ENCODE peak calls at places on chromosomes 13 and 19, in five cellular contexts. One of them, this sample, is unnamed.

GRCh38 chr19:15615526-15615925 is 508 bp downstream of the CYP4F8 start:
- DNase-seq in cardiac fibroblast: no peak
- DNase-seq in GM13976: no peak
- DNase-seq in choroid plexus epithelial cell: no peak
- DNase-seq in HFF-Myc: no peak
- DNase-seq in this sample: no peak

GRCh38 chr13:113383089-113383488 is 19.2 kb upstream of the GRTP1 start:
- DNase-seq in choroid plexus epithelial cell: no peak
- DNase-seq in HFF-Myc: no peak
- DNase-seq in cardiac fibroblast: no peak
- DNase-seq in GM13976: no peak
- DNase-seq in this sample: no peak

GRCh38 chr19:46608581-46609345 is 7.6 kb downstream of the CALM3 start:
- DNase-seq in cardiac fibroblast: no peak
- DNase-seq in choroid plexus epithelial cell: no peak
- DNase-seq in GM13976: peak
- DNase-seq in HFF-Myc: no peak
- DNase-seq in this sample: peak

GRCh38 chr19:41276231-41276630 is 12.1 kb downstream of the HNRNPUL1 start:
- DNase-seq in choroid plexus epithelial cell: peak
- DNase-seq in HFF-Myc: no peak
- DNase-seq in cardiac fibroblast: peak
- DNase-seq in GM13976: no peak
- DNase-seq in this sample: no peak

GRCh38 chr13:73107459-73107858 is 48.7 kb downstream of the KLF5 start:
- DNase-seq in choroid plexus epithelial cell: no peak
- DNase-seq in HFF-Myc: no peak
- DNase-seq in cardiac fibroblast: no peak
- DNase-seq in GM13976: no peak
- DNase-seq in this sample: no peak

GRCh38 chr13:51148223-51148951 is 37.3 kb upstream of the C13orf42 start:
- DNase-seq in HFF-Myc: no peak
- DNase-seq in GM13976: no peak
- DNase-seq in cardiac fibroblast: peak
- DNase-seq in choroid plexus epithelial cell: no peak
- DNase-seq in this sample: no peak

GRCh38 chr13:50400930-50401553 is 385.8 kb downstream of the KCNRG start:
- DNase-seq in choroid plexus epithelial cell: peak
- DNase-seq in cardiac fibroblast: peak
- DNase-seq in HFF-Myc: peak
- DNase-seq in GM13976: no peak
- DNase-seq in this sample: no peak

GRCh38 chr13:109989686-109990085 is 203.3 kb upstream of the IRS2 start:
- DNase-seq in choroid plexus epithelial cell: peak
- DNase-seq in GM13976: no peak
- DNase-seq in HFF-Myc: no peak
- DNase-seq in cardiac fibroblast: peak
- DNase-seq in this sample: no peak

GRCh38 chr19:19493841-19494546 is 21.4 kb downstream of the TSSK6 start:
- DNase-seq in choroid plexus epithelial cell: no peak
- DNase-seq in HFF-Myc: no peak
- DNase-seq in GM13976: no peak
- DNase-seq in cardiac fibroblast: no peak
- DNase-seq in this sample: no peak

GRCh38 chr13:98372886-98373285 is 195.8 kb upstream of the RNF113B start:
- DNase-seq in HFF-Myc: peak
- DNase-seq in cardiac fibroblast: peak
- DNase-seq in GM13976: no peak
- DNase-seq in choroid plexus epithelial cell: peak
- DNase-seq in this sample: no peak

GRCh38 chr19:58568731-58569130 is 4.4 kb downstream of the MZF1 start:
- DNase-seq in choroid plexus epithelial cell: no peak
- DNase-seq in HFF-Myc: no peak
- DNase-seq in GM13976: no peak
- DNase-seq in cardiac fibroblast: no peak
- DNase-seq in this sample: no peak

GRCh38 chr19:56837892-56838679 is 2.4 kb downstream of the PEG3 start:
- DNase-seq in HFF-Myc: no peak
- DNase-seq in choroid plexus epithelial cell: peak
- DNase-seq in GM13976: peak
- DNase-seq in cardiac fibroblast: peak
- DNase-seq in this sample: peak
- TF ChIP-seq CTCF in HFF-Myc: no peak
- TF ChIP-seq CTCF in choroid plexus epithelial cell: peak
- TF ChIP-seq CTCF in GM13976: no peak
- TF ChIP-seq CTCF in cardiac fibroblast: no peak
- TF ChIP-seq CTCF in this sample: no peak

GRCh38 chr13:91162180-91162579 is 185.3 kb upstream of the MIR17HG start:
- DNase-seq in HFF-Myc: no peak
- DNase-seq in choroid plexus epithelial cell: no peak
- DNase-seq in cardiac fibroblast: no peak
- DNase-seq in GM13976: no peak
- DNase-seq in this sample: no peak
- TF ChIP-seq CTCF in HFF-Myc: no peak
- TF ChIP-seq CTCF in choroid plexus epithelial cell: no peak
- TF ChIP-seq CTCF in cardiac fibroblast: no peak
- TF ChIP-seq CTCF in GM13976: no peak
- TF ChIP-seq CTCF in this sample: no peak

DNA sequence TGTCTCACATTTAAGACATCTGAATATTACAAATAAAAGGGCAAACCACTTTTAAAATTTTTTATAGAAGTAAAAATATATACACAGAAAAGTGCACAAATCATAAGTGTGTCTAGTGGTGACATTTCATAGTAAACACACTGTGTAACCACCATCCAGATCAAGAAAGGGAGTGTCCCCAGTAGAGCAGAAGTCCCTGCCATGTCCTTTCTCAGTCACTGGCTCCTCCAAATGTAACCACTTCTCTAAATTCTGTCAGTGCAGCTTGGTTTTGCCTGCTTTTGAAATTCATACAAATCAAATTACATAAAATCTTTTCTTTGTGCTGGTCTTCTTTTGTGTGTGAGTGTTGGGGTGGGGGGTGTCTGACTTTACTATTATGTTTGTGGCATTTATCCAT is 116.5 kb downstream of the RBM26 start:
- DNase-seq in HFF-Myc: no peak
- DNase-seq in GM13976: no peak
- DNase-seq in choroid plexus epithelial cell: no peak
- DNase-seq in cardiac fibroblast: no peak
- DNase-seq in this sample: no peak
- TF ChIP-seq CTCF in HFF-Myc: no peak
- TF ChIP-seq CTCF in GM13976: no peak
- TF ChIP-seq CTCF in choroid plexus epithelial cell: no peak
- TF ChIP-seq CTCF in cardiac fibroblast: no peak
- TF ChIP-seq CTCF in this sample: no peak

GRCh38 chr19:55605637-55606470 is at the start of gene ZNF865:
- DNase-seq in GM13976: peak
- DNase-seq in cardiac fibroblast: peak
- DNase-seq in HFF-Myc: peak
- DNase-seq in choroid plexus epithelial cell: peak
- DNase-seq in this sample: peak
- TF ChIP-seq CTCF in GM13976: peak
- TF ChIP-seq CTCF in cardiac fibroblast: peak
- TF ChIP-seq CTCF in HFF-Myc: peak
- TF ChIP-seq CTCF in choroid plexus epithelial cell: peak
- TF ChIP-seq CTCF in this sample: peak

DNA sequence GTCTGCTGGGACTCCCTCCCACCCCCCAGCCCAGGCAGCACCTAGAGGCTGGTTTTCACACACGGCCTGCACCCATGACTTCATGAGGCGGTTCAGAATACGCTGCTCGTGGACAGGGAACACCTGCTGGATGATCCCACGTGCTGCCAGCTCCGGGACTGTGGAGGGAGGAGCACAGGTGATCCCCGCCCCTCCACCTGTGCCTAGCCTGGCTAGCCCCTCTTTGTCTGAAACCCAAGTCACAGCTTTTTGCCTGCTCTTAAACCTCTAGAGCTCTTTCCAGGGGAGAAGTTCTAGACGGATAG is 3.4 kb downstream of the ANO8 start:
- DNase-seq in choroid plexus epithelial cell: no peak
- DNase-seq in GM13976: no peak
- DNase-seq in cardiac fibroblast: no peak
- DNase-seq in HFF-Myc: no peak
- DNase-seq in this sample: no peak
- TF ChIP-seq CTCF in choroid plexus epithelial cell: no peak
- TF ChIP-seq CTCF in GM13976: no peak
- TF ChIP-seq CTCF in cardiac fibroblast: no peak
- TF ChIP-seq CTCF in HFF-Myc: no peak
- TF ChIP-seq CTCF in this sample: no peak

DNA sequence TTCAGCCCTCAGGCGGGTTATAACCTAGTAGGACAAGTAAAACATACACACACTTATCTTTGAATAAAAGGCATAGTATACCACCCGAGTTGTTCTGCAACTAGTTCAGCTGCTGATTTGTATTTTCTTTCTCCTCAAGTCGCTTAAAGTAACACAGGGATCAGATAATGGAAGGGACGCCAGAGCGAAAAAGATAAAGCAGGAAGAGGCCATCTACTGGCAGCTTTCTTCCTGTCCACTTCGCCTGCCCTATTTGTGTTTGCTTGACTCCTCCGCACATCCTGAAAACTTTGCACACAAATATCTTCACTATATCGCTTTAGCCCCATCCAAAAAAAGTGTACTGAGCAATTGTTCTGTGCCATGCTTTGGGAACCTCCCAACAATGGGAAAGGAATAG is 238.0 kb upstream of the SOX21 start:
- DNase-seq in GM13976: no peak
- DNase-seq in HFF-Myc: no peak
- DNase-seq in cardiac fibroblast: peak
- DNase-seq in choroid plexus epithelial cell: no peak
- DNase-seq in this sample: no peak
- TF ChIP-seq CTCF in GM13976: no peak
- TF ChIP-seq CTCF in HFF-Myc: no peak
- TF ChIP-seq CTCF in cardiac fibroblast: no peak
- TF ChIP-seq CTCF in choroid plexus epithelial cell: peak
- TF ChIP-seq CTCF in this sample: no peak

GRCh38 chr13:31409678-31410356 is 210.0 kb downstream of the B3GLCT start:
- DNase-seq in GM13976: no peak
- DNase-seq in HFF-Myc: no peak
- DNase-seq in choroid plexus epithelial cell: peak
- DNase-seq in cardiac fibroblast: no peak
- DNase-seq in this sample: no peak
- TF ChIP-seq CTCF in GM13976: no peak
- TF ChIP-seq CTCF in HFF-Myc: no peak
- TF ChIP-seq CTCF in choroid plexus epithelial cell: peak
- TF ChIP-seq CTCF in cardiac fibroblast: peak
- TF ChIP-seq CTCF in this sample: no peak

GRCh38 chr19:38685666-38686529 is 38.4 kb downstream of the ACTN4 start:
- DNase-seq in GM13976: no peak
- DNase-seq in cardiac fibroblast: peak
- DNase-seq in choroid plexus epithelial cell: peak
- DNase-seq in HFF-Myc: no peak
- DNase-seq in this sample: peak
- TF ChIP-seq CTCF in GM13976: no peak
- TF ChIP-seq CTCF in cardiac fibroblast: peak
- TF ChIP-seq CTCF in choroid plexus epithelial cell: peak
- TF ChIP-seq CTCF in HFF-Myc: peak
- TF ChIP-seq CTCF in this sample: no peak

GRCh38 chr13:24273926-24274325 is 35.5 kb upstream of the C1QTNF9 start:
- DNase-seq in HFF-Myc: no peak
- DNase-seq in cardiac fibroblast: no peak
- DNase-seq in choroid plexus epithelial cell: no peak
- DNase-seq in GM13976: no peak
- DNase-seq in this sample: no peak

GRCh38 chr13:24274452-24274971 is 34.9 kb upstream of the C1QTNF9 start:
- DNase-seq in cardiac fibroblast: peak
- DNase-seq in HFF-Myc: no peak
- DNase-seq in choroid plexus epithelial cell: peak
- DNase-seq in GM13976: peak
- DNase-seq in this sample: peak

GRCh38 chr13:24271611-24272451 is 37.5 kb upstream of the C1QTNF9 start:
- DNase-seq in GM13976: peak
- DNase-seq in cardiac fibroblast: peak
- DNase-seq in HFF-Myc: no peak
- DNase-seq in choroid plexus epithelial cell: peak
- DNase-seq in this sample: peak

GRCh38 chr13:24271231-24271610 is 38.2 kb upstream of the C1QTNF9 start:
- DNase-seq in GM13976: no peak
- DNase-seq in HFF-Myc: no peak
- DNase-seq in choroid plexus epithelial cell: no peak
- DNase-seq in cardiac fibroblast: no peak
- DNase-seq in this sample: no peak

GRCh38 chr13:24272452-24273161 is 36.8 kb upstream of the C1QTNF9 start:
- DNase-seq in GM13976: no peak
- DNase-seq in choroid plexus epithelial cell: no peak
- DNase-seq in HFF-Myc: no peak
- DNase-seq in cardiac fibroblast: no peak
- DNase-seq in this sample: no peak
- TF ChIP-seq CTCF in GM13976: no peak
- TF ChIP-seq CTCF in choroid plexus epithelial cell: no peak
- TF ChIP-seq CTCF in HFF-Myc: no peak
- TF ChIP-seq CTCF in cardiac fibroblast: no peak
- TF ChIP-seq CTCF in this sample: no peak

DNA sequence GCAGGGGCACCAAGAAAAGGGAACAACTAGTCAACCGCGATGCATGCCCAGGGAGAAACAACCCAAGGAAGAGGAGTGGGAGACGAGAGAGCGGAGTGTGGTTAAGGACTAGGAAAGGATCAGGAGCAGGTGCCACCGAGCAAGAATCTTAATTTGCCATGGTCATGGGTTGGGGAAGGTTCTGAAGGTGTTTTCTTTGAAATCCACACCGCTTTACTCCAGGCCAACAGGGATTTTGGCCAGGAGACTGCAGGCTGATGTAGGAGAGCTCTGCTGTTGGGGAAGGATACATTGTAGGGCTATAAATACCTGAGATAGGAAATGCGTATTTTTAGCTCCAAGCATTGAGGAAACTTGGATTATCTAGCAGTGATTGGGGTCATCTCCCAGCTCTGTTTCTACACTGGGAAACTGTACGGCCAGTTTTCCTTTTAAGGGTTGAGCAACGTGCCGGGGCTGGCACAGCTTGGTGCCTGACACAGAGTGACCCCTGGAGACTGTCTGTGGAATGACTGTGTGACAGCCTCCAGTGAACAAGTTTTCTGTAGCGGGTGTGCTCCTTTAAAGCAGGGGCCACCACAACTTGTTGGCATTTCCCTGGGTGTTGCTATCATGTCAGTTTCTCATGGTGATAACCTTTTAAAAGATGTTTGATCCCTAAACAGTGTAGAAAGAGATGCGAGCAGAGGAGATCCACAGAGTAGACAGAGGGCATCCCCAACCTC is 34.2 kb downstream of the ZNF536 start:
- DNase-seq in HFF-Myc: no peak
- DNase-seq in choroid plexus epithelial cell: no peak
- DNase-seq in GM13976: no peak
- DNase-seq in cardiac fibroblast: no peak
- DNase-seq in this sample: peak
- TF ChIP-seq CTCF in HFF-Myc: no peak
- TF ChIP-seq CTCF in choroid plexus epithelial cell: no peak
- TF ChIP-seq CTCF in GM13976: peak
- TF ChIP-seq CTCF in cardiac fibroblast: no peak
- TF ChIP-seq CTCF in this sample: peak

This sample was measured in GM13977.